ENCODE peak calls at places on chromosomes 6 and 20, in eight cellular contexts. M is fibroblast of the aortic adventitia; X is A549; B is foreskin fibroblast; J is fibroblast of lung; Z is heart right ventricle; I is astrocyte of the spinal cord; S is CD8-positive, alpha-beta T cell. N is an unnamed sample.

GRCh38 chr20:1424336-1424735 is 31.5 kb upstream of the FKBP1A start:
- DNase-seq in M (no peak), X (no peak), B (no peak), J (peak; percentile 23), Z (no peak), I (no peak), S (no peak), N (peak; percentile 24)

GRCh38 chr6:39947611-39948068 is 13.4 kb upstream of the MOCS1 start:
- DNase-seq in M (no peak), X (no peak), B (no peak), J (no peak), Z (no peak), I (no peak), S (no peak), N (no peak)

GRCh38 chr20:62860391-62860923 is 1.2 kb downstream of the TCFL5 start:
- DNase-seq in M (peak; percentile 47), X (no peak), B (peak; percentile 65), J (peak; percentile 35), Z (no peak), I (no peak), S (no peak), N (peak; percentile 48)

GRCh38 chr20:53748176-53748575 is 154.5 kb upstream of the ZNF217 start:
- DNase-seq in M (no peak), X (no peak), B (no peak), J (no peak), Z (no peak), I (no peak), S (no peak), N (no peak)

GRCh38 chr6:141110486-141110885 is 1022.2 kb upstream of the GJE1 start:
- DNase-seq in M (peak; percentile 87), X (no peak), B (peak; percentile 53), J (peak; percentile 84), Z (no peak), I (peak; percentile 59), S (no peak), N (peak; percentile 62)

GRCh38 chr6:4647414-4648365 is 128.5 kb upstream of the CDYL start:
- DNase-seq in M (peak; percentile 77), X (peak; percentile 70), B (peak; percentile 63), J (peak; percentile 81), Z (peak; percentile 83), I (peak; percentile 81), S (no peak), N (peak; percentile 72)

GRCh38 chr20:51763965-51764602 is 4.1 kb downstream of the ATP9A start:
- DNase-seq in M (no peak), X (no peak), B (peak; percentile 42), J (peak; percentile 51), Z (no peak), I (no peak), S (no peak), N (peak; percentile 73)

GRCh38 chr6:44674226-44675155 is 287.0 kb downstream of the CDC5L start:
- DNase-seq in M (no peak), X (no peak), B (no peak), J (no peak), Z (no peak), I (no peak), S (no peak), N (no peak)

GRCh38 chr6:64838726-64839125 is 868.3 kb downstream of the EYS start:
- DNase-seq in M (no peak), X (no peak), B (no peak), J (no peak), Z (no peak), I (no peak), S (no peak), N (no peak)

GRCh38 chr6:136607204-136607931 is 57.1 kb upstream of the MAP7 start:
- DNase-seq in M (peak; percentile 28), X (no peak), B (peak; percentile 31), J (peak; percentile 66), Z (no peak), I (no peak), S (no peak), N (peak; percentile 63)

GRCh38 chr20:19964289-19965263 is 52.6 kb upstream of the NAA20 start:
- DNase-seq in M (peak; percentile 88), X (peak; percentile 78), B (peak; percentile 96), J (peak; percentile 86), Z (no peak), I (peak; percentile 76), S (no peak), N (peak; percentile 97)

GRCh38 chr6:44068607-44069296 is 58.5 kb downstream of the MRPL14 start:
- DNase-seq in M (no peak), X (no peak), B (no peak), J (no peak), Z (no peak), I (peak; percentile 82), S (no peak), N (no peak)

GRCh38 chr6:97919631-97920030 is 636.6 kb upstream of the MMS22L start:
- DNase-seq in M (no peak), X (no peak), B (no peak), J (peak; percentile 13), Z (no peak), I (peak; percentile 3), S (no peak), N (no peak)

GRCh38 chr6:12482386-12482785 is 192.2 kb downstream of the EDN1 start:
- DNase-seq in M (no peak), X (no peak), B (no peak), J (no peak), Z (no peak), I (no peak), S (no peak), N (no peak)
- TF ChIP-seq CTCF in M (no peak), X (peak; percentile 39), B (no peak), J (no peak), Z (no peak), I (no peak), S (no peak), N (peak; percentile 15)

GRCh38 chr6:15628499-15629131 is 34.2 kb downstream of the DTNBP1 start:
- DNase-seq in M (peak; percentile 76), X (no peak), B (peak; percentile 75), J (peak; percentile 92), Z (no peak), I (peak; percentile 82), S (no peak), N (peak; percentile 88)
- H3K4me3 ChIP-seq in M (no peak overlapping the region), X (no peak overlapping the region), B (no peak overlapping the region), J (no peak overlapping the region), Z (no peak overlapping the region), I (no peak overlapping the region), S (no peak overlapping the region), N (no peak overlapping the region)

GRCh38 chr6:27568226-27568889 is 95.5 kb upstream of the ZNF184 start:
- DNase-seq in M (no peak), X (no peak), B (no peak), J (no peak), Z (no peak), I (no peak), S (no peak), N (no peak)

GRCh38 chr6:27562027-27562410 is 89.1 kb upstream of the ZNF184 start:
- DNase-seq in M (no peak), X (no peak), B (no peak), J (no peak), Z (no peak), I (no peak), S (no peak), N (peak; percentile 28)

DNA sequence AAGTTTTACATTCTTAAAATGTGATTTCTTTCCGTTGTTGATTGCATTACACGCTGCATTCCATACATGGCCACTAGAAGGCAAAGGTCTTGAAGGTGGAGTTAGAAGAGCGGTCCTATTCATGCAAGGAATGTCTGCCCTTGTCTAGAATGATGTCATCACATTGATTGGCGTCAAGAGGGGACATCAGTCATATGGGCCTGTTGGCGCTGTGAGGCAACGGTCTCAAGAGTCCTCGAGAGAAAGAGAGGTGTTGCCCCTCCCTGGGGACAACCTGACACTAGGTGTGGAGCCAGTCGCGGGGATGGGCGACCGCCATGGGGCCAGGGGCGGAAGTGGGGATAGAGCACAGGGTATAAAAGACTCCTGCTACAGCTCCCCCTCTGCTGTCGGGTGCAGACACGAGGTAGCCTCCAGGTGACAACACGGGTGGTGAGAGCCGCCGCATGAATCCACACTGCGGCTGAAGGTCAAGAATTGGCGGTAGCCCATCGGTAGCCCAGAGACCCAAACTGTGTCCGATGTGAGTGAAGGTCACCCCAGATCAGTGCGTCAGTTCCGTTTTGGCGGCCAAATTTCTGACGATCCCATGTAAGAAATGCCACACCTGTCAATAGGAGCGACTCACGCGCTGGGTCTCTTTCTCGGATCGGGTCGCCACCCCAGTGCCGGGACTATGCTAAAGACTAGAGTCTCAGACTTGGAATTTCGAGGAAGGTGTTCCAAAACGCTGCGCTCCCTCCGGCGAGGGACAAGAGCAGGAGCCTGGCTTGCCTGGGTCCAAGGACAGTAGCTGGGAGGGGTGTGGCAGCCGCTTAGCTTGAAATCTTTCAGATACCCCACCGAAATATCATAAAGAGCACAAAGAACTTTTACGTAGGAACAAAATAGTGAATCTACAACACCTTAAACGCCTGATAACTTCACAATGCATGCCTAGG is 93.2 kb upstream of the ZNF184 start:
- DNase-seq in M (no peak), X (no peak), B (no peak), J (peak; percentile 14), Z (no peak), I (no peak), S (no peak), N (no peak)
- TF ChIP-seq CTCF in M (no peak), X (peak; percentile 31), B (no peak), J (no peak), Z (no peak), I (no peak), S (no peak), N (no peak)

DNA sequence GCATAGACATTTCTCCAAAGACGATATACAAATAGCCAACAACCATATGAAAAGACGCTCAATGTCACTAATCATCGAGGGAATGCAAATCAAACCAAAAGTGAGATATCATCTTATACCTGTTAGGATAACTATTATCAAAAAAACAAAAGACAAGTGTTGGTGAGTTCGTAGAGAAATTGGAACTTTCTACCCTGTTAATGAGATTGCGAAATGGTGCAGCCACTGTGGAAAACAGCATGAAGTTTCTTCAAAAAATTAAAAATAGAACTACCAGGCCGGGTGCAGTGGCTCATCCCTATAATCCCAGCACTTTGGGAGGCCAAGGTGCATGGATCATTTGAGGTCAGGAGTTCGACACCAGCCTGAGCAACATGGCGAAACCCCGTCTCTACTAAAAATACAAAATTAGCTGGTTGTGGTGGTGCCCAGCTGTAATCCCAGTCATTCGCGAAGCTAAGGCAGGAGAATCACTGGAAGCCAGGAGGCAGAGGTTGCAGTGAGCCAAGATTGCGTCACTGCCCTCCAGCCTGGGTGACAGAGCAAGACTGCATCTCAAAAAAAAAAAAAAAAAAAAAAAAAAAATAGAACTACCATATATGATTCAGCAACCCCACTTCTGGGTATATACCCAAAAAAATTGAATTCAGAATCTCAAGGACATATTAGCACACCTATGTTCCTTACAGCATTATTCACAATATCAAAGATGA is 170.0 kb upstream of the ZNF184 start:
- DNase-seq in M (no peak), X (no peak), B (no peak), J (no peak), Z (no peak), I (no peak), S (no peak), N (no peak)
- H3K4me3 ChIP-seq in M (no peak overlapping the region), X (no peak overlapping the region), B (no peak overlapping the region), J (no peak overlapping the region), Z (no peak overlapping the region), I (no peak overlapping the region), S (no peak overlapping the region), N (no peak overlapping the region)

GRCh38 chr6:126307859-126308258 is 32.1 kb upstream of the CENPW start:
- DNase-seq in M (peak; percentile 87), X (no peak), B (peak; percentile 95), J (peak; percentile 72), Z (no peak), I (peak; percentile 56), S (no peak), N (peak; percentile 87)

GRCh38 chr6:126308367-126308766 is 31.5 kb upstream of the CENPW start:
- DNase-seq in M (peak; percentile 19), X (no peak), B (peak; percentile 63), J (no peak), Z (no peak), I (no peak), S (no peak), N (peak; percentile 10)

GRCh38 chr6:126312013-126312665 is 27.8 kb upstream of the CENPW start:
- DNase-seq in M (peak; percentile 14), X (peak; percentile 7), B (peak; percentile 6), J (peak; percentile 1), Z (no peak), I (no peak), S (no peak), N (peak; percentile 20)
- TF ChIP-seq CTCF in M (peak; percentile 42), X (no peak), B (peak; percentile 15), J (no peak), Z (no peak), I (peak; percentile 30), S (no peak), N (peak; percentile 39)